ENCODE peak calls at places on chromosomes 3 and 15, in ten cellular contexts. L, Y, H, F, C, E, S, N, R and Q are unnamed samples. For H3K27me3, the result is how much of the 10 kb centered on the place peaks cover.

GRCh38 chr3:42497009-42497731 is 5.3 kb upstream of the VIPR1 start:
- DNase-seq in S (peak), C (no peak), E (peak), Y (peak), L (peak), R (no peak), N (no peak), H (no peak), F (peak), Q (no peak)

GRCh38 chr3:132154619-132155018 is 119.8 kb upstream of the CPNE4 start:
- DNase-seq in S (no peak), Y (no peak), L (no peak), F (no peak), E (no peak), R (no peak), C (no peak), N (no peak), H (no peak), Q (no peak)

GRCh38 chr3:13657660-13658435 is 108.9 kb downstream of the FBLN2 start:
- DNase-seq in L (no peak), Y (no peak), R (peak), E (peak), S (peak), N (peak), H (no peak), F (peak), C (peak), Q (no peak)

GRCh38 chr3:124362418-124362817 is 367.8 kb upstream of the UMPS start:
- DNase-seq in C (no peak), Y (no peak), N (no peak), L (no peak), F (no peak), H (no peak), E (no peak), S (no peak), R (no peak), Q (no peak)

GRCh38 chr3:69115731-69116130 is 6.7 kb downstream of the LMOD3 start:
- DNase-seq in Y (no peak), E (no peak), L (no peak), C (no peak), R (no peak), S (no peak), N (no peak), F (no peak), H (no peak), Q (no peak)

GRCh38 chr15:30953183-30953582 is 38.2 kb downstream of the MTMR10 start:
- DNase-seq in L (no peak), F (no peak), H (no peak), R (no peak), E (no peak), S (no peak), C (no peak), N (no peak), Y (no peak), Q (peak)

GRCh38 chr3:177813322-177813721 is 616.0 kb upstream of the TBL1XR1 start:
- DNase-seq in L (peak), S (no peak), F (peak), E (peak), H (peak), R (peak), C (peak), N (no peak), Y (no peak), Q (peak)

GRCh38 chr3:55203006-55203405 is 275.1 kb upstream of the LRTM1 start:
- DNase-seq in F (no peak), R (no peak), C (no peak), H (no peak), L (no peak), Y (no peak), N (no peak), E (no peak), S (no peak), Q (no peak)

GRCh38 chr3:78337801-78338211 is 1297.9 kb downstream of the ROBO2 start:
- DNase-seq in L (no peak), C (no peak), F (no peak), N (no peak), E (no peak), S (no peak), Y (no peak), R (no peak), H (no peak), Q (no peak)

GRCh38 chr3:11220230-11220629 is 52.0 kb upstream of the ATG7 start:
- DNase-seq in S (no peak), F (peak), C (no peak), N (no peak), H (no peak), E (no peak), Y (no peak), R (no peak), L (no peak), Q (no peak)

GRCh38 chr15:89806565-89807550 is 7.8 kb downstream of the ANPEP start:
- DNase-seq in C (no peak), Y (no peak), F (no peak), H (no peak), N (peak), E (peak), L (no peak), S (no peak), R (peak), Q (no peak)

GRCh38 chr3:126464997-126465396 is 10.7 kb downstream of the ZXDC start:
- DNase-seq in L (no peak), S (no peak), Y (no peak), N (no peak), E (peak), H (no peak), C (peak), F (no peak), R (peak), Q (no peak)

GRCh38 chr3:130963878-130964277 is 62.7 kb downstream of the ASTE1 start:
- DNase-seq in S (peak), C (no peak), R (no peak), H (no peak), L (no peak), N (no peak), F (no peak), E (no peak), Y (no peak), Q (no peak)

GRCh38 chr3:13581485-13582365 is 32.8 kb downstream of the FBLN2 start:
- DNase-seq in F (no peak), L (no peak), E (peak), C (peak), S (no peak), Y (no peak), H (no peak), R (peak), N (no peak), Q (no peak)

GRCh38 chr3:12294885-12295580 is 6.2 kb downstream of the PPARG start:
- DNase-seq in E (no peak), H (no peak), N (no peak), C (no peak), Y (no peak), L (no peak), R (no peak), S (peak), F (no peak), Q (no peak)

GRCh38 chr15:69661871-69662667 is 209.5 kb downstream of the RPLP1 start:
- DNase-seq in S (no peak), E (no peak), N (no peak), C (no peak), L (no peak), H (no peak), F (peak), Y (no peak), R (no peak), Q (no peak)

GRCh38 chr3:184336484-184337230 is 743 bp upstream of the FAM131A start:
- DNase-seq in Y (no peak), C (peak), E (peak), L (peak), S (no peak), F (no peak), H (no peak), R (no peak), N (peak), Q (peak)
- TF ChIP-seq POLR2A in Y (no peak), C (no peak), E (no peak), L (no peak), S (no peak), F (no peak), H (no peak), R (no peak), N (no peak), Q (peak)

GRCh38 chr15:41928100-41928499 is 34.2 kb upstream of the SPTBN5 start:
- DNase-seq in F (no peak), C (peak), H (no peak), Y (no peak), S (no peak), N (no peak), E (no peak), L (no peak), R (no peak), Q (no peak)
- H3K27me3 ChIP-seq in F (under half), C (under half), H (under half), Y (under half), S (under half), N (under half), E (under half), L (under half), R (under half), Q (under half)

DNA sequence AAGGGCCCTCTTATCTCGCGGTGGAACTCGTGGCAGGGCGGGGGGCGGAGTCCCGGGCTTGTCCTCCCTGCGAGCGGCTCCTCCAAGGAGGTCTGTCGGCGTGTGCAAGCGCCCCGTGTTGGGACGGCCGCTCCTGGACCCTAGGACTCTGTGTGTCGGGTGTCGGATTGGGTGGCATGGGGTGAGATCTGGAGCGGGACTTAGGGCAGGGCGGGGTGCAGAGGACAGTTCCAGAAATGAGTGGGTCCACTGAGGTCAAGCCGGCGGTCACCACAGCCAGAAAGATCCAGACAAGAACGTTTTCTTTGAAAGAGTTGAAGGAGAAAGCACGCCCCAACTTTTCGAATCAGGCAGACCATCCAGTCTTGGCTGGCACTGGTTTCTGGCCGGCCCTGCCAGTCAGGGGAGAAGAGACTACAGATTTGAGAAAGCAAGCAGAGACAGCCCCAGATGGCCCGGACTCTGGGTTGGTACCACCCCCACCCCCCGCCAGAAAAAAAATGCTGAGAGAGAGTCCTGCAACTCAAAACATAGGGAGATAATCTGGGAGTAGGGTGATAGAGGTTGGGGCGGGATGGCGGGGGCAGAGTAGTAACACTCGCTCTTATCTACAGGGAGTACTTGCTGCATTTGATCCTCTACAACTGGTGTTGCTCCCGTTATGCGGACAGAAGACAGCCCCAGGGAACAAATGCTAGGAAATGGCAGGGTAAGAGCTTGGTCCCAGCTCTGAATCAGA is 829 bp upstream of the CISH start:
- DNase-seq in L (no peak), C (no peak), F (no peak), S (no peak), H (no peak), E (no peak), N (no peak), R (no peak), Y (no peak), Q (no peak)
- TF ChIP-seq POLR2A in L (no peak), C (peak), F (peak), S (no peak), H (no peak), E (no peak), N (peak), R (no peak), Y (no peak), Q (no peak)

GRCh38 chr15:93866996-93867395 is 364.4 kb upstream of the MCTP2 start:
- DNase-seq in C (peak), S (no peak), R (no peak), H (no peak), F (no peak), N (no peak), E (no peak), Y (no peak), L (no peak), Q (no peak)
- H3K27me3 ChIP-seq in C (under half), S (under half), R (under half), H (under half), F (under half), N (under half), E (under half), Y (under half), L (under half), Q (under half)

GRCh38 chr3:169790687-169791429 is 17.7 kb downstream of the MYNN start:
- DNase-seq in S (no peak), Y (no peak), R (no peak), N (no peak), E (no peak), H (no peak), F (no peak), C (no peak), L (no peak), Q (no peak)
- TF ChIP-seq POLR2A in S (no peak), Y (no peak), R (no peak), N (no peak), E (no peak), H (no peak), F (no peak), C (no peak), L (no peak), Q (no peak)

DNA sequence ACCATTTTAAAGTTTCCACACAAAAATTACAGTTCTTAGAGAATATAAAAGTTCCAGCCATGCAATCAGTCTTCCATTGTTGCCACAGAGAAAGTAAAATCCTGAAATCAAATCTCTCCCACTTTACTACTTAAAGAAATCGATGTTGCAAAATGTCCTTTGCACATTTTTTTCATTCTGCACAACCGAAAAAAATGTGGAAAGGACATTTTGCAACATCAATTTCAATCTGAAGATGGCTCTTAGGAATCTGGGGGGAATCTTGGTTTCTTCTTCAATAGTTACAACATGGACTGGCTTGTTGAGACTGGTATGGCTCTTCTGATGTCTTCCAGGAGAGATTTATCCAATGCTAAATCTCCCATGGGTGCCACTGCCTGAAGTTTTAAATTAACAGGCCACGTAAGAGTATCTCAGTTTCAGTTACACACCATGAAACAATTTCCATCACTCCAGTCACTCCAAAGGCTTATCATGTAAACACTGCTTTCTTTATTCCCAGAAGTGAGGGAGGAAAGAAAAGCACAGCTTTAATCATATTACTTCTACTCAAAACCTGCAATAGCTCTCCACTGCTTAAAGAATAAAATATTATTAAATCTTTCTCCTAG is 55.8 kb upstream of the CTNNB1 start:
- DNase-seq in H (no peak), R (no peak), C (no peak), E (no peak), S (no peak), N (no peak), F (no peak), L (no peak), Y (no peak), Q (no peak)
- H3K27me3 ChIP-seq in H (under half), R (under half), C (under half), E (under half), S (under half), N (under half), F (under half), L (under half), Y (under half), Q (under half)

GRCh38 chr15:52104532-52105004 is 8.0 kb downstream of the BCL2L10 start:
- DNase-seq in E (no peak), Y (no peak), H (no peak), S (no peak), N (no peak), R (no peak), C (no peak), L (no peak), F (no peak), Q (no peak)
- TF ChIP-seq POLR2A in E (no peak), Y (no peak), H (no peak), S (no peak), N (no peak), R (no peak), C (no peak), L (no peak), F (no peak), Q (no peak)

DNA sequence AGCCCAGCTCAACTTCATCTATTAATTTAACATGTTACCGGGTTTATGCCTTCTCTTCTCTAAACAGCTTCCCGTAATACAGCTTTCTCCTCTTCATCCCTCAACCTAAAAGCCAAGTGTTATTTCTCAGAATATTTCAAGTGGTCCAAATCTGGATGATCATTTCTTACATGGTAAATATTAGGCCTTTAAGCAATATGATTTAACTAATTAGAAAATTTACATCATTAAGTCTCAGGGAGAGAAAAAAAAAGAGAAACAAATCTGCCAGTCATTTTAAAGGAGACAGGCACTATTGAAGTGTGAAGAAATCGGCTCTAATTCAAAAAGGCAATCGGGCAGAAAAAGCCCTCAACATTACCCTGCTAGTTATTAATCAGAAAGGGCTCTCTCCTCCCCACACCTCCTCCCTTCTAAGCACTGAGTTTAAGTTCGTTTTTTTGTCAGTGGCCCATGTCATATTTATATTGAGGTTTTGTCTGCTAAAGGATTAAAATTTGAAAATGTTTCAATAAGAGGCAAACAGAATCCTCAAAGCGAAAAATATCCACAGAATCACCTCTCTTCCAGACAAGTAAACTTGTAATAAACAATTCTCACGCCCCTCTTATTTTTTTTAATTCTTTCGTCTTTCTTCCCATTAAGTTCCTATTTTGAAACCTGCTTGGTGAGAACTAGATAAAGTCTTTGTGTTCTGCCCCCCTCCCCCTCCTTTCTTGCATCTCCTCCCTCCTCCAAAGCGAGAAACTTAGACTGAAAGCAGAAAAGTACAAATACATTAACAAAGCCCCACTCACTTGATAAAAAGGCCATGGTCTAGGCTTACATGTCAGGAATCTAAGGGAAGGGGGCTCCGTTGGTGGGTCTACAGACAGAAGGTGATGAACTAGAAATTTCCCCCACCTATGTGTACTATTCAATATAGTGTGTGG is 215.7 kb downstream of the MEIS2 start:
- DNase-seq in C (no peak), S (no peak), H (no peak), N (no peak), L (no peak), F (no peak), R (no peak), Y (no peak), E (no peak), Q (no peak)
- H3K27me3 ChIP-seq in C (under half), S (under half), H (under half), N (half or more), L (under half), F (under half), R (under half), Y (under half), E (under half), Q (half or more)